ENCODE peak calls at places on chromosomes 3 and 15, in seven cellular contexts. E, H, G, N, M, F and D are unnamed samples.

GRCh38 chr3:48431224-48432029 is 1.5 kb upstream of the PLXNB1 start:
- DNase-seq in E (no peak), H (no peak), G (no peak), N (no peak), M (no peak), F (no peak), D (no peak)

GRCh38 chr3:170507063-170507462 is 78.8 kb downstream of the SLC7A14 start:
- DNase-seq in E (no peak), H (no peak), G (no peak), N (no peak), M (no peak), F (no peak), D (no peak)

GRCh38 chr3:26437678-26438077 is 184.9 kb upstream of the LRRC3B start:
- DNase-seq in E (no peak), H (no peak), G (no peak), N (no peak), M (no peak), F (no peak), D (no peak)

GRCh38 chr3:69144631-69145244 is 22.3 kb upstream of the LMOD3 start:
- DNase-seq in E (no peak), H (no peak), G (no peak), N (no peak), M (no peak), F (no peak), D (no peak)

GRCh38 chr15:70604671-70605070 is 158.7 kb downstream of the UACA start:
- DNase-seq in E (peak), H (no peak), G (peak), N (no peak), M (no peak), F (no peak), D (no peak)

GRCh38 chr3:185152433-185153169 is at the start of gene C3orf70:
- DNase-seq in E (peak), H (no peak), G (peak), N (peak), M (peak), F (no peak), D (peak)

GRCh38 chr3:192514754-192515660 is 212.3 kb downstream of the FGF12 start:
- DNase-seq in E (peak), H (no peak), G (no peak), N (no peak), M (no peak), F (no peak), D (peak)

GRCh38 chr3:99071096-99071495 is 169.6 kb upstream of the DCBLD2 start:
- DNase-seq in E (no peak), H (no peak), G (no peak), N (no peak), M (no peak), F (no peak), D (no peak)

GRCh38 chr3:4820296-4821121 is 158.7 kb upstream of the BHLHE40 start:
- DNase-seq in E (no peak), H (no peak), G (no peak), N (no peak), M (no peak), F (no peak), D (no peak)

GRCh38 chr15:60646595-60646994 is 167.7 kb upstream of the ICE2 start:
- DNase-seq in E (no peak), H (no peak), G (no peak), N (no peak), M (no peak), F (no peak), D (no peak)

GRCh38 chr3:9552252-9552999 is 1.2 kb downstream of the LHFPL4 start:
- DNase-seq in E (peak), H (no peak), G (peak), N (peak), M (no peak), F (peak), D (peak)

GRCh38 chr3:176663819-176664218 is 533.5 kb downstream of the TBL1XR1 start:
- DNase-seq in E (peak), H (peak), G (peak), N (no peak), M (no peak), F (no peak), D (no peak)

GRCh38 chr3:63400259-63400860 is 122.3 kb downstream of the SYNPR start:
- DNase-seq in E (no peak), H (no peak), G (peak), N (no peak), M (no peak), F (no peak), D (no peak)

GRCh38 chr3:39183231-39184080 is 8.9 kb downstream of the XIRP1 start:
- DNase-seq in E (no peak), H (no peak), G (no peak), N (no peak), M (no peak), F (no peak), D (no peak)

GRCh38 chr3:32310918-32311839 is 72.7 kb downstream of the CMTM8 start:
- DNase-seq in E (no peak), H (no peak), G (no peak), N (no peak), M (no peak), F (no peak), D (no peak)

GRCh38 chr3:101865751-101866509 is 16.6 kb downstream of the NFKBIZ start:
- DNase-seq in E (no peak), H (no peak), G (peak), N (no peak), M (no peak), F (no peak), D (no peak)

GRCh38 chr3:56593455-56594158 is 36.6 kb downstream of the CCDC66 start:
- DNase-seq in E (no peak), H (no peak), G (no peak), N (no peak), M (no peak), F (peak), D (no peak)

GRCh38 chr3:143536817-143537535 is 311.3 kb downstream of the SLC9A9 start:
- DNase-seq in E (no peak), H (peak), G (peak), N (peak), M (no peak), F (no peak), D (no peak)

GRCh38 chr15:44261007-44261706 is 27.4 kb upstream of the GOLM2 start:
- DNase-seq in E (no peak), H (no peak), G (no peak), N (no peak), M (no peak), F (no peak), D (no peak)

GRCh38 chr15:44264148-44264547 is 24.4 kb upstream of the GOLM2 start:
- DNase-seq in E (no peak), H (no peak), G (no peak), N (no peak), M (no peak), F (no peak), D (no peak)

DNA sequence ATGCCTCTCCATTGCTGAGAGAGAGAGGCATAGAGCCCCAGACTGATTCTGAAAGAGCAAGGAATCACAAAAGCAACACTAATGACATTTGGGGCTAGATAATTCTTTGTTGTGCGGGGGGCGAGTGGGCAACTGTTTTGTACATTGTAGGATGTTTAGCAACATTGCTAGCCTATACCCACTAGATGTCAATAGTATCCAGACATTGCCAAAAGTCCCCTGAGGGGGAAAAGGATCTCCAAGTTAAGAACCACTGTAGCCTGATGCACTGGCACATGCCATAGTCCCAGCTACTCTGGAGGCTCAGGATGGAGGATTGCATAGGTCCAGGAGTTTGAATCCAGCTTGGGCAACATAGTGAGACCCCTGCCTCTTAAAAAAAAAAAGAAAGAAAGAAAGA is 22.8 kb upstream of the GOLM2 start:
- DNase-seq in E (no peak), H (no peak), G (no peak), N (no peak), M (no peak), F (no peak), D (no peak)
- TF ChIP-seq CTCF in E (no peak), H (no peak), G (no peak), N (no peak), M (no peak), F (no peak), D (no peak)

GRCh38 chr3:65945953-65946352 is 92.8 kb downstream of the MAGI1 start:
- DNase-seq in E (no peak), H (no peak), G (no peak), N (no peak), M (no peak), F (no peak), D (no peak)
- TF ChIP-seq CTCF in E (no peak), H (no peak), G (no peak), N (no peak), M (no peak), F (no peak), D (no peak)

GRCh38 chr3:16536344-16536663 is 22.8 kb upstream of the RFTN1 start:
- DNase-seq in E (no peak), H (no peak), G (no peak), N (no peak), M (no peak), F (no peak), D (no peak)
- TF ChIP-seq CTCF in E (no peak), H (no peak), G (no peak), N (no peak), M (no peak), F (no peak), D (no peak)

GRCh38 chr3:178320481-178321352 is 215.5 kb upstream of the KCNMB2 start:
- DNase-seq in E (peak), H (peak), G (peak), N (no peak), M (peak), F (no peak), D (no peak)

DNA sequence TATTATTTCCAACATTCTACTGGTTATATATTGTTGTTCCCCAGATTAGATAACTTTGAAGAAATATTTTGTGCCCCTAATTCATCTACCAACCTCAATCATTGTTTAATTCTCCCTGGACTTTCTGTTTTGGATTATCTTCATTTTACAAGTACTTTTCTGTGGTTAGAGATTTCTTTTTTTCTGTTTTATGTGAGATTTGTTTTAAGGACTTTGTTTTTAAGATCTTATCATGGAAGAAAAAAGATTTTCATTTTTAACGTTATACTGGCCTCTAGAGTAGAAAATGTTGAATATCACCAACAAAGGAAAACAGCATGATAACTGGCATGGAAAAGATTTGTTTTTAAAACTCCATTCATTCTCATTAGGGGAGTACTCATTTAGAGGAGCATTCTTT is 210.9 kb upstream of the KCNMB2 start:
- DNase-seq in E (no peak), H (peak), G (peak), N (no peak), M (no peak), F (no peak), D (no peak)
- TF ChIP-seq CTCF in E (peak), H (peak), G (peak), N (no peak), M (peak), F (peak), D (peak)

GRCh38 chr15:78140296-78140695 is 8.9 kb upstream of the IDH3A start:
- DNase-seq in E (no peak), H (no peak), G (peak), N (no peak), M (no peak), F (no peak), D (no peak)
- TF ChIP-seq CTCF in E (no peak), H (no peak), G (no peak), N (no peak), M (no peak), F (no peak), D (no peak)

GRCh38 chr3:109025896-109026295 is 72.2 kb upstream of the GUCA1C start:
- DNase-seq in E (no peak), H (no peak), G (no peak), N (no peak), M (no peak), F (no peak), D (no peak)

GRCh38 chr3:109018828-109019227 is 65.1 kb upstream of the GUCA1C start:
- DNase-seq in E (no peak), H (no peak), G (no peak), N (no peak), M (no peak), F (no peak), D (no peak)

GRCh38 chr3:109028753-109029152 is 75.1 kb upstream of the GUCA1C start:
- DNase-seq in E (no peak), H (no peak), G (no peak), N (no peak), M (no peak), F (no peak), D (no peak)

GRCh38 chr3:109023656-109024254 is 70.1 kb upstream of the GUCA1C start:
- DNase-seq in E (peak), H (peak), G (peak), N (peak), M (no peak), F (peak), D (peak)
- TF ChIP-seq CTCF in E (peak), H (peak), G (peak), N (peak), M (peak), F (peak), D (peak)

GRCh38 chr15:73240864-73241499 is 127.8 kb downstream of the HCN4 start:
- DNase-seq in E (peak), H (peak), G (peak), N (peak), M (peak), F (peak), D (peak)
- TF ChIP-seq CTCF in E (peak), H (peak), G (peak), N (peak), M (peak), F (peak), D (peak)